ENCODE peak calls at places on chromosomes 4 and X, in five cellular contexts. M, P, G, Y and D are unnamed samples.

GRCh38 chr4:20194079-20195013 is 57.4 kb upstream of the SLIT2 start:
- DNase-seq in M (no peak), P (no peak), G (no peak), Y (no peak), D (no peak)

GRCh38 chrX:627510-627964 is 3.1 kb upstream of the SHOX start:
- DNase-seq in M (no peak), P (no peak), G (no peak), Y (peak; percentile 55), D (no peak)

GRCh38 chr4:76614589-76614988 is 179.6 kb downstream of the SHROOM3 start:
- DNase-seq in M (no peak), P (no peak), G (no peak), Y (no peak), D (no peak)

GRCh38 chr4:52799813-52800212 is 48.6 kb upstream of the ERVMER34-1 start:
- DNase-seq in M (no peak), P (no peak), G (peak; percentile 5), Y (no peak), D (no peak)

GRCh38 chr4:183360161-183360919 is 38.1 kb upstream of the CLDN24 start:
- DNase-seq in M (no peak), P (no peak), G (no peak), Y (no peak), D (no peak)

GRCh38 chr4:99462875-99463464 is 27.8 kb upstream of the ADH7 start:
- DNase-seq in M (peak; percentile 24), P (peak; percentile 57), G (peak; percentile 66), Y (no peak), D (peak; percentile 66)

GRCh38 chr4:102342404-102343074 is 2.7 kb downstream of the SLC39A8 start:
- DNase-seq in M (no peak), P (no peak), G (no peak), Y (no peak), D (no peak)

GRCh38 chr4:19776929-19777328 is 474.8 kb upstream of the SLIT2 start:
- DNase-seq in M (no peak), P (no peak), G (no peak), Y (no peak), D (no peak)

GRCh38 chrX:41095962-41096955 is 11.0 kb downstream of the USP9X start:
- DNase-seq in M (no peak), P (no peak), G (no peak), Y (no peak), D (no peak)

GRCh38 chrX:104195489-104196084 is 29.3 kb downstream of the FAM199X start:
- DNase-seq in M (no peak), P (peak; percentile 1), G (peak; percentile 3), Y (no peak), D (peak; percentile 20)

GRCh38 chr4:15506464-15506863 is 36.8 kb downstream of the CC2D2A start:
- DNase-seq in M (no peak), P (no peak), G (no peak), Y (no peak), D (no peak)

GRCh38 chrX:83593634-83594294 is 85.7 kb downstream of the POU3F4 start:
- DNase-seq in M (no peak), P (no peak), G (no peak), Y (no peak), D (no peak)

GRCh38 chr4:128802680-128803628 is 6.5 kb upstream of the JADE1 start:
- DNase-seq in M (no peak), P (no peak), G (no peak), Y (peak; percentile 69), D (no peak)

GRCh38 chr4:143355540-143356217 is 19.0 kb downstream of the GAB1 start:
- DNase-seq in M (no peak), P (no peak), G (no peak), Y (no peak), D (no peak)

GRCh38 chr4:38034986-38035882 is 75.0 kb downstream of the PTTG2 start:
- DNase-seq in M (no peak), P (peak; percentile 44), G (peak; percentile 66), Y (no peak), D (peak; percentile 54)

GRCh38 chrX:37509349-37509748 is 62.1 kb upstream of the LANCL3 start:
- DNase-seq in M (no peak), P (no peak), G (no peak), Y (no peak), D (peak; percentile 8)

GRCh38 chr4:109728385-109728784 is 1.5 kb downstream of the PLA2G12A start:
- DNase-seq in M (no peak), P (no peak), G (no peak), Y (no peak), D (no peak)

GRCh38 chr4:139522457-139522856 is 33.6 kb downstream of the SETD7 start:
- DNase-seq in M (no peak), P (no peak), G (peak; percentile 5), Y (no peak), D (no peak)

GRCh38 chr4:16150716-16151115 is 66.9 kb upstream of the PROM1 start:
- DNase-seq in M (no peak), P (no peak), G (no peak), Y (no peak), D (no peak)

GRCh38 chr4:6688879-6689505 is 4.7 kb upstream of the S100P start:
- DNase-seq in M (no peak), P (peak; percentile 75), G (peak; percentile 91), Y (peak; percentile 55), D (peak; percentile 71)

GRCh38 chr4:78059524-78059889 is 2.4 kb downstream of the FRAS1 start:
- DNase-seq in M (no peak), P (peak; percentile 84), G (peak; percentile 87), Y (peak; percentile 76), D (peak; percentile 44)

GRCh38 chrX:44915361-44915868 is 42.4 kb downstream of the KDM6A start:
- DNase-seq in M (no peak), P (no peak), G (peak; percentile 92), Y (no peak), D (peak; percentile 77)

GRCh38 chr4:32140636-32141035 is 1420.5 kb downstream of the PCDH7 start:
- DNase-seq in M (no peak), P (no peak), G (no peak), Y (no peak), D (no peak)

GRCh38 chr4:77579406-77580076 is 26.1 kb upstream of the CXCL13 start:
- DNase-seq in M (no peak), P (peak; percentile 39), G (no peak), Y (no peak), D (no peak)

GRCh38 chr4:90495936-90496335 is 368.7 kb downstream of the CCSER1 start:
- DNase-seq in M (no peak), P (no peak), G (no peak), Y (no peak), D (no peak)

GRCh38 chr4:101169044-101170014 is 178.0 kb downstream of the PPP3CA start:
- DNase-seq in M (peak; percentile 47), P (peak; percentile 84), G (peak; percentile 83), Y (peak; percentile 69), D (peak; percentile 7)

GRCh38 chrX:123993904-123994635 is 32.6 kb downstream of the STAG2 start:
- DNase-seq in M (no peak), P (no peak), G (no peak), Y (no peak), D (peak; percentile 17)

GRCh38 chrX:123990169-123990568 is 28.7 kb downstream of the STAG2 start:
- DNase-seq in M (no peak), P (no peak), G (no peak), Y (no peak), D (no peak)

GRCh38 chrX:123990602-123991001 is 29.1 kb downstream of the STAG2 start:
- DNase-seq in M (no peak), P (no peak), G (no peak), Y (no peak), D (no peak)

GRCh38 chrX:123994730-123995129 is 33.2 kb downstream of the STAG2 start:
- DNase-seq in M (no peak), P (no peak), G (no peak), Y (no peak), D (no peak)

DNA sequence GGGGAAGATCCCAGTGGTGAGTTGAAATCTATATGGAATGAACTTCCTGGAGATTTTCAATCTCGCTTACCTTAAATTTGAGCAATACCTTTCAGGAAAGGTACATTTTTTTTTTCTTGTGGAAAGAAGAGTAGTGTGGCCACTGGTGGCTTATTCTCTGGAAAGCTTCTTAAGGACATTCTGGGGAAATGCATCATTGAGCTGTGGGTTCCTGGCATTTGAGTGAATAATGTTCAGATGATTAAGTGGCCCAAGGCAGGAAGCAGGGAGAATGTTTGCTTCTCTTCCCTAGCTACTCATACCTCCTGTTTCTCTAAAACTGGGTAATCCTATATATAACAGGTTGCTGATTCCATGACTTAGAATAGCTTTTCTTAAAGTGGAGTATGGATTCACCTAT is 31.8 kb downstream of the STAG2 start:
- DNase-seq in M (no peak), P (no peak), G (no peak), Y (no peak), D (no peak)
- H4K20me1 ChIP-seq in M (no peaks in the 10 kb centered on the region), P (no peaks in the 10 kb centered on the region), G (peaks cover 17% of the 10 kb centered on the region), Y (peaks cover 14% of the 10 kb centered on the region), D (peaks cover 4% of the 10 kb centered on the region)

GRCh38 chrX:118346258-118347094 is 570 bp downstream of the WDR44 start:
- DNase-seq in M (no peak), P (no peak), G (peak; percentile 7), Y (no peak), D (peak; percentile 46)
- TF ChIP-seq ZNF274 in M (no peak), P (no peak), G (no peak), Y (no peak), D (no peak)

DNA sequence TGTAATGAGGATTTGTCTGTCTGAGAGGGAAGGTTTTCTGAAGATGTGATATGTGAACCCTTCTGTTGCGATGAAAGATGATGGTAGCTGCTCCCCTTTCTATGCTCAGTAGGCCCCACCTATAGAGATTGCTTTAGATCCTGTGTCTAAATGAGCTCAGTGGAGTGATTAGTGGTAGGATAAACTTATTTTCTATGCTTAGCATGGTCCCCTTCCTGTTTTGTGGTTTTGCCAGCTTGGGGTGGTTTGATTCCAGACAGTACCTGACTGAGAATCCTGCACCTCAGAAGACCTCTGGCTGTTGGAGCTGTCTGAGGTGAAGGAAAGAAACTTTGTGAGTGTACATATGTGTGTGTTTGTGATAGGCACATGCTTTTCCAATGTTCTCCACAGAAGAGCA is 17.7 kb downstream of the MSN start:
- DNase-seq in M (no peak), P (no peak), G (no peak), Y (no peak), D (no peak)
- H4K20me1 ChIP-seq in M (no peaks in the 10 kb centered on the region), P (no peaks in the 10 kb centered on the region), G (no peaks in the 10 kb centered on the region), Y (peaks cover 4% of the 10 kb centered on the region), D (peaks cover 32% of the 10 kb centered on the region)

DNA sequence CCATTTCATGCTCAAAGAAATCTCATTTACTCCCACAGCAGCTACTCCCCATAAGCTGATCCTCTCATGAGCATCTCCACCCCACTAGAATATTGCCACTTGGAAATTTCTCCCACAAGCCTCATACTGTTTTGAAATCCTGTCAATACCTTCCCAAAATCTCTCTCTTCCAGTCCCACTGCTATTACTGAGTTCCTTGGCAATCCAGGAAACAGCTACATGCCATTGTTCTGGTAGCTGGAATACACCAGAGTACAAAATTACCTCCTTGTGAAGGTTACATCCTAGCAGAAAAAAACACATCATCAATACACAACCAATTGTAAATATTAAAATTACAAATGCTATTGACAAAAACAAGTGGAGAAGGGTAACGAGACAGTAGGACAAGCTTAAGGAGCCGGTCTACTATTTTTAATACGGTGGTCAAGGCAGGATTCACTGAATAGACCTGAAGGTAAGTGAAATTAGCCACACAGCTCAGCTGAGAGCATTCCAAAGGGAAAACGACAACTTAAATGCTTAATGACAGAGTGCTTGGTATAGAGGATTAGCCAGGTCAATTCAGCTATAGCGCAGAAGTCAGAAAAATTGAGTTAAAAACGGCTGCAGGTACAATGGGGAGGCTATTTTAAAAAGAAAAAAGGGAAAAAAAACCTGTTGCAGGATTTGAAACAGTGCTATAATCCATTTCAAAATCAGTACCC is 6.4 kb downstream of the RPL9 start:
- DNase-seq in M (no peak), P (no peak), G (no peak), Y (no peak), D (no peak)
- TF ChIP-seq ZNF274 in M (no peak), P (no peak), G (no peak), Y (no peak), D (no peak)

GRCh38 chrX:65677954-65678469 is 10.6 kb downstream of the MSN start:
- DNase-seq in M (no peak), P (peak; percentile 26), G (no peak), Y (no peak), D (no peak)
- H4K20me1 ChIP-seq in M (no peaks in the 10 kb centered on the region), P (no peaks in the 10 kb centered on the region), G (no peaks in the 10 kb centered on the region), Y (no peaks in the 10 kb centered on the region), D (peaks cover 53% of the 10 kb centered on the region)